ENCODE peak calls at places on chromosome 18, in six cellular contexts. X is colonic mucosa; R is RWPE2; Q is naive thymus-derived CD8-positive, alpha-beta T cell; A is Kasumi-1; C is mesendoderm. F is an unnamed sample.

GRCh38 chr18:62519684-62520083 is 3.1 kb upstream of the ZCCHC2 start:
- DNase-seq in C (no peak), R (no peak), A (no peak), Q (no peak), X (no peak), F (no peak)

GRCh38 chr18:48928787-48929186 is 22.0 kb downstream of the SMAD7 start:
- DNase-seq in C (peak), A (peak), R (no peak), Q (peak), X (peak), F (peak)

GRCh38 chr18:69469444-69469919 is 68.8 kb downstream of the DOK6 start:
- DNase-seq in Q (no peak), R (no peak), A (no peak), C (peak), X (no peak), F (no peak)

GRCh38 chr18:76522104-76522503 is 27.1 kb upstream of the ZNF516 start:
- DNase-seq in C (peak), X (no peak), R (no peak), Q (no peak), A (no peak), F (no peak)

GRCh38 chr18:8501044-8501443 is 108.2 kb upstream of the RAB12 start:
- DNase-seq in Q (no peak), X (no peak), A (no peak), C (no peak), R (no peak), F (no peak)

GRCh38 chr18:28159055-28159454 is 17.9 kb downstream of the CDH2 start:
- DNase-seq in A (no peak), X (no peak), C (peak), R (no peak), Q (no peak), F (no peak)

GRCh38 chr18:49645196-49645595 is 83.3 kb downstream of the LIPG start:
- DNase-seq in Q (no peak), C (no peak), X (no peak), A (no peak), R (no peak), F (no peak)

GRCh38 chr18:54684786-54685185 is 93.7 kb downstream of the DYNAP start:
- DNase-seq in X (no peak), R (no peak), Q (no peak), C (peak), A (no peak), F (no peak)